ENCODE peak calls at places on chromosomes 1 and 21, in four cellular contexts. One of them, this sample, is unnamed.

GRCh38 chr1:175204285-175204684 is 11.7 kb upstream of the KIAA0040 start:
- DNase-seq in mesendoderm: no peak
- DNase-seq in neuronal stem cell: no peak
- DNase-seq in IMR-90: no peak
- DNase-seq in this sample: no peak

GRCh38 chr1:50724626-50725286 is 235.3 kb downstream of the FAF1 start:
- DNase-seq in mesendoderm: no peak
- DNase-seq in neuronal stem cell: no peak
- DNase-seq in IMR-90: no peak
- DNase-seq in this sample: no peak

GRCh38 chr1:44630116-44630515 is 44.2 kb downstream of the TMEM53 start:
- DNase-seq in mesendoderm: no peak
- DNase-seq in neuronal stem cell: no peak
- DNase-seq in IMR-90: peak; percentile 82
- DNase-seq in this sample: no peak

GRCh38 chr1:172823534-172823933 is 164.6 kb downstream of the FASLG start:
- DNase-seq in mesendoderm: no peak
- DNase-seq in neuronal stem cell: no peak
- DNase-seq in IMR-90: peak; percentile 68
- DNase-seq in this sample: no peak

GRCh38 chr1:243849089-243850012 is 692 bp downstream of the AKT3 start:
- DNase-seq in mesendoderm: peak; percentile 85
- DNase-seq in neuronal stem cell: peak; percentile 46
- DNase-seq in IMR-90: peak; percentile 71
- DNase-seq in this sample: peak; percentile 67

GRCh38 chr1:17545354-17545753 is 5.9 kb downstream of the ARHGEF10L start:
- DNase-seq in mesendoderm: no peak
- DNase-seq in neuronal stem cell: no peak
- DNase-seq in IMR-90: peak; percentile 77
- DNase-seq in this sample: no peak

GRCh38 chr21:46173573-46173972 is 10.7 kb downstream of the SPATC1L start:
- DNase-seq in mesendoderm: no peak
- DNase-seq in neuronal stem cell: no peak
- DNase-seq in IMR-90: no peak
- DNase-seq in this sample: no peak

GRCh38 chr1:40742363-40743061 is 41.1 kb upstream of the KCNQ4 start:
- DNase-seq in mesendoderm: no peak
- DNase-seq in neuronal stem cell: no peak
- DNase-seq in IMR-90: no peak
- DNase-seq in this sample: no peak

GRCh38 chr1:146049436-146049835 is 27.9 kb upstream of the HJV start:
- DNase-seq in mesendoderm: no peak
- DNase-seq in neuronal stem cell: no peak
- DNase-seq in IMR-90: no peak
- DNase-seq in this sample: peak; percentile 69

GRCh38 chr1:34371829-34372532 is 195.3 kb downstream of the C1orf94 start:
- DNase-seq in mesendoderm: peak; percentile 5
- DNase-seq in neuronal stem cell: no peak
- DNase-seq in IMR-90: no peak
- DNase-seq in this sample: no peak

GRCh38 chr1:23210963-23211362 is 6.3 kb downstream of the HTR1D start:
- DNase-seq in mesendoderm: no peak
- DNase-seq in neuronal stem cell: no peak
- DNase-seq in IMR-90: no peak
- DNase-seq in this sample: no peak

GRCh38 chr1:24902471-24902891 is 27.6 kb downstream of the RUNX3 start:
- DNase-seq in mesendoderm: no peak
- DNase-seq in neuronal stem cell: no peak
- DNase-seq in IMR-90: no peak
- DNase-seq in this sample: no peak

DNA sequence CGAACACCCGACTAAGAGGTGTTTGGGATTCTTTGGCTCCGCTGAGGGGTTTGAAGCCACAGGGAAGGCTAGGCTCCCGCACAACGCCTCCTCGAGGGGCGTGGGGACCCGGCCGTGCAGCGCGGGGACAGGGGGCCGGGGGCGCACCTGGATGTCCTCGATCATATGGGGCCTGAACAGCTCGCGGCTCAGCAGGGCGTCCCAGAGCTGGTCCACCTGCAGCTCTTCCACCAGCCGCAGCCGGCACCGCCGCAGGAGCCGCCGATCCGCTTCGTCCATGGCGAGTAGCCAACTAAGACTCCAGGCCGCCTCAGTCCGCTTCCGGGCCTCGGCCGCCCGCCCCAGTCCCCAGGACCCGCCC is at the start of gene CASP9:
- DNase-seq in mesendoderm: no peak
- DNase-seq in neuronal stem cell: no peak
- DNase-seq in IMR-90: peak; percentile 43
- DNase-seq in this sample: no peak
- H2BK15ac ChIP-seq in mesendoderm: no peak within 1 kb of the TSS
- H2BK15ac ChIP-seq in neuronal stem cell: peak within 1 kb of the TSS; percentile 63
- H2BK15ac ChIP-seq in IMR-90: peak within 1 kb of the TSS; percentile 98
- H2BK15ac ChIP-seq in this sample: no peak within 1 kb of the TSS

GRCh38 chr1:87474098-87474497 is 145.4 kb downstream of the LMO4 start:
- DNase-seq in mesendoderm: no peak
- DNase-seq in neuronal stem cell: no peak
- DNase-seq in IMR-90: no peak
- DNase-seq in this sample: no peak

GRCh38 chr1:87478231-87478630 is 149.6 kb downstream of the LMO4 start:
- DNase-seq in mesendoderm: peak; percentile 94
- DNase-seq in neuronal stem cell: no peak
- DNase-seq in IMR-90: peak; percentile 34
- DNase-seq in this sample: peak; percentile 75

GRCh38 chr1:87472716-87473115 is 144.0 kb downstream of the LMO4 start:
- DNase-seq in mesendoderm: peak; percentile 67
- DNase-seq in neuronal stem cell: no peak
- DNase-seq in IMR-90: no peak
- DNase-seq in this sample: no peak

GRCh38 chr1:87473203-87473661 is 144.6 kb downstream of the LMO4 start:
- DNase-seq in mesendoderm: peak; percentile 94
- DNase-seq in neuronal stem cell: no peak
- DNase-seq in IMR-90: no peak
- DNase-seq in this sample: no peak
- H2BK15ac ChIP-seq in mesendoderm: no peak overlapping the region
- H2BK15ac ChIP-seq in neuronal stem cell: no peak overlapping the region
- H2BK15ac ChIP-seq in IMR-90: no peak overlapping the region
- H2BK15ac ChIP-seq in this sample: no peak overlapping the region

GRCh38 chr1:20732588-20733360 is at the start of gene SH2D5:
- DNase-seq in mesendoderm: peak; percentile 93
- DNase-seq in neuronal stem cell: peak; percentile 58
- DNase-seq in IMR-90: peak; percentile 99
- DNase-seq in this sample: peak; percentile 77
- H2BK15ac ChIP-seq in mesendoderm: no peak within 1 kb of the TSS
- H2BK15ac ChIP-seq in neuronal stem cell: peak within 1 kb of the TSS; percentile 54
- H2BK15ac ChIP-seq in IMR-90: peak within 1 kb of the TSS; percentile 98
- H2BK15ac ChIP-seq in this sample: no peak within 1 kb of the TSS

GRCh38 chr1:112619518-112620458 is at the start of gene CAPZA1:
- DNase-seq in mesendoderm: peak; percentile 95
- DNase-seq in neuronal stem cell: peak; percentile 79
- DNase-seq in IMR-90: peak; percentile 90
- DNase-seq in this sample: peak; percentile 88

GRCh38 chr1:112618114-112618720 is 724 bp downstream of the ST7L start:
- DNase-seq in mesendoderm: peak; percentile 17
- DNase-seq in neuronal stem cell: no peak
- DNase-seq in IMR-90: peak; percentile 44
- DNase-seq in this sample: no peak

GRCh38 chr1:112614460-112615065 is 4.4 kb downstream of the ST7L start:
- DNase-seq in mesendoderm: peak; percentile 59
- DNase-seq in neuronal stem cell: no peak
- DNase-seq in IMR-90: peak; percentile 64
- DNase-seq in this sample: no peak

DNA sequence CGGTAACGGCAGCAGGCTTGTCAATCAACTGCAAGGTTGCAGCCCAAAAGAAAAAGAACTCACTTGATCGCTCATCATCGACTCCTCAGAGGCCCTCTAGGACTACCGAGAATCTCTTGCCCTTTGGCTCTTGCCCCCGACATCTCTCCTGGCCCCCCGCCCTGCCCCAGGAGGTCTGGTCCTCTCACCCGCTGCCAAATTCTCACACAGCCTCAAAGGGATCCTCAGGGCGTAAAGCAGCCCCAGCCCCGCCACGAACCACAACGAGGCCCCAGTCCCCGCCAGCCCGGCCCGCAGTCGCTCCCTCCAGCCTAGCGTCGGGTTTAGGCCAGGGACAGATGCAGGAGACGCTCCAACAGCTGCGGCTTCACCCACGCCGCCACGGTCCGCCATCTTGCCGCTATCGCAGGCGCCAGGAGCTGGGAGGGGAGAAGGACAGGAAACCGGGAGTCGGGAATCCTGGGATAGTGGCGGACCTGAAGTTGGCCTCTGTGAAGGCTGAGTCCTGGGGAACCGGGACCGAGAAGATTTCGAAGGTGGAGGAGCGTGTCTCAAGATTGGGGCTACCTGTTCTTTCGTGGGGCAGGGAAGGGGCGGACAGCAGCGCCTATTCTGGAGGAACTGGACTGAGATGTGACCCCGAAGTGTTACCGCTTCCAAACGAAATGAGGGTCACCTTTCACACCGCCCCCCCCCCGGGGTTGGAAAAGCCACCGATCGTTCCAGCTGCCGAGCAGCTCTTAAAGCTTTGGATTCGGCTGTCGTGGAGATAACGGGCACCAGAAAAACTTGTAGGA is at the start of gene ST7L:
- DNase-seq in mesendoderm: peak; percentile 80
- DNase-seq in neuronal stem cell: peak; percentile 63
- DNase-seq in IMR-90: peak; percentile 69
- DNase-seq in this sample: peak; percentile 69
- H2BK15ac ChIP-seq in mesendoderm: no peak within 1 kb of the TSS
- H2BK15ac ChIP-seq in neuronal stem cell: peak within 1 kb of the TSS; percentile 77
- H2BK15ac ChIP-seq in IMR-90: peak within 1 kb of the TSS; percentile 91
- H2BK15ac ChIP-seq in this sample: no peak within 1 kb of the TSS

DNA sequence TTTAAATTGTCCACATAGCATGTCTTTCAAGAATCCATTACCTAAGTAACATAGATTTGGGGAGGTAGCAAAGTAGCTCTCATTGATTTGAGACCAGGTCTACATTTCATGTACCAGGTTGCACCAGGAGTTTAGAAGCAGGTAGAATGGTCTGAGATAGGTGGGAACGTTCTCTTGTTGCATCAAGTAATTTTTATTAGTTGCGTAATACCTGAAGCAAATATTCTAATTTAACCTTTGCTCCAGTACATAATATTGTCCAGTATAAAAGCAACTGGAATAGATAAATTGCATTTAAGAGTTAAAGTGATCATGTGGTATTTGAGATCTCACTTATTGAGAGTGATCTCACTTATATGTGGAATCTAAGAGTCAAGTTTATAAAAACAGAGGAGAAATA is 597.1 kb upstream of the PRMT6 start:
- DNase-seq in mesendoderm: no peak
- DNase-seq in neuronal stem cell: no peak
- DNase-seq in IMR-90: no peak
- DNase-seq in this sample: no peak
- H2BK15ac ChIP-seq in mesendoderm: no peak overlapping the region
- H2BK15ac ChIP-seq in neuronal stem cell: no peak overlapping the region
- H2BK15ac ChIP-seq in IMR-90: no peak overlapping the region
- H2BK15ac ChIP-seq in this sample: no peak overlapping the region

DNA sequence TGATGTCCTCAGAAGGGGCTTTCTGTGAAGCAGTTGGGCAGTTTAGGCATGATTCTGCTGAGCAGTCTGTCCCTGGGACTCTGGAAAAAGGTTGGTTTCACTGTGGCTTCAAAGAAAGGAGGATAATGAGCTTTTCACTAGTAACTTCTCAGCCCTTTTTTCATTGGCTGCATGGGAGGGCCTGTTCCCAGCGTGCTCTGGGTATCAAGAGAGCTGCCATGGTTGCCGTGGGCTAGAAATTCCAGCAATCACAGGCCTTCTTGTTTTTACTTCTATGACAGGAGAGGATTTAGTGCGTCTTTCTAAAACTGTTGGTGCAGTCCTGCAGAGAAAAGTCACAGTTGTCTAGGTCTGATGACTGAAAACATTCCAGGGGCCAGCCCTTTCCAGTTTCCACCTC is 7.2 kb downstream of the SZRD1 start:
- DNase-seq in mesendoderm: no peak
- DNase-seq in neuronal stem cell: no peak
- DNase-seq in IMR-90: no peak
- DNase-seq in this sample: no peak
- H2BK15ac ChIP-seq in mesendoderm: no peak overlapping the region
- H2BK15ac ChIP-seq in neuronal stem cell: no peak overlapping the region
- H2BK15ac ChIP-seq in IMR-90: peak overlapping the region; percentile 93
- H2BK15ac ChIP-seq in this sample: no peak overlapping the region

DNA sequence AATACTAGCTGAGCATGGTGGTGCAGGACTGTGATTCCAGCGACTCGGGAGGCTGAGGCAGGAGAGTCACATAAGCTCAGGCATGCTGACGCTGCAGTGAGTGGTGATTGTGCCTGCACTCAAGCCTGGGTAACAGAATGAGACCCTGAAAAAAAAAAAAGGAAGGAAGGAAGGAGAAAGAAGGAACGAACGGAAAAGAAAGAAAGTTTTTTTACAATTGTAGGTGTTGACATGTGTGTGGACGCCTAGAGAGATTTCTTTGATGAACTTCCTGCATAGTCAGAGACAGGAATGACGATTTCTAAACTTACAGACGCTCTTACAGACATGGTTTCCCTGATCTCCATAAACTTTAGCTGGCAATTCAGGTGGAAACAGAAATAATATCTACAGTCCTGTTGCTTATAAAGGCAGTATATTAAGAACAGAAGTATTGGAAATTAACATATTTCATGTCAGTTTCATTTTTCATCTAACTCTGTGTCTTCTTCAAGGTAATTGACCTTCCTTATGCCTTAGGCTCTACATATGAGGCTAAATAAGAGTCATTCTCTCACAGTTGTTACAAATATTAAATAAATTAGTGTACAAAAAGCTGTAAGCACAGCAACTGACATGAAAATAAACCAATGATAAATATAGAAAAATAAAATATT is 4.1 kb downstream of the SAMSN1 start:
- DNase-seq in mesendoderm: no peak
- DNase-seq in neuronal stem cell: no peak
- DNase-seq in IMR-90: no peak
- DNase-seq in this sample: no peak
- H2BK15ac ChIP-seq in mesendoderm: no peak overlapping the region
- H2BK15ac ChIP-seq in neuronal stem cell: no peak overlapping the region
- H2BK15ac ChIP-seq in IMR-90: no peak overlapping the region
- H2BK15ac ChIP-seq in this sample: no peak overlapping the region

This sample was measured in H9.